ENCODE peak calls at places on chromosome 2, in five cellular contexts. N, B, W, P and K are unnamed samples.

GRCh38 chr2:37324786-37325624 is at the start of gene PRKD3:
- DNase-seq in B (peak; percentile 54), P (peak; percentile 82), W (no peak), N (peak; percentile 80), K (peak; percentile 90)

GRCh38 chr2:119732451-119733164 is 27.1 kb upstream of the PTPN4 start:
- DNase-seq in B (no peak), W (no peak), N (no peak), P (no peak), K (no peak)

GRCh38 chr2:82498777-82499443 is 1960.2 kb downstream of the SUCLG1 start:
- DNase-seq in W (no peak), P (no peak), B (no peak), N (no peak), K (no peak)

GRCh38 chr2:97739893-97740245 is 26.5 kb downstream of the ZAP70 start:
- DNase-seq in P (no peak), W (no peak), B (no peak), N (no peak), K (no peak)

GRCh38 chr2:238180554-238180953 is 21.8 kb downstream of the ERFE start:
- DNase-seq in B (no peak), W (no peak), P (no peak), N (no peak), K (no peak)

GRCh38 chr2:152330235-152330866 is 4.6 kb upstream of the FMNL2 start:
- DNase-seq in W (no peak), B (no peak), P (no peak), N (no peak), K (no peak)

GRCh38 chr2:285506-285905 is 2.4 kb downstream of the ALKAL2 start:
- DNase-seq in B (no peak), W (no peak), N (no peak), P (no peak), K (peak; percentile 74)

GRCh38 chr2:46236876-46237859 is 60.0 kb upstream of the EPAS1 start:
- DNase-seq in N (no peak), B (no peak), W (no peak), P (no peak), K (no peak)

GRCh38 chr2:204115692-204116091 is 179.1 kb downstream of the ICOS start:
- DNase-seq in B (no peak), W (no peak), N (no peak), P (no peak), K (no peak)

GRCh38 chr2:114728372-114728771 is 285.9 kb downstream of the DPP10 start:
- DNase-seq in P (no peak), W (no peak), B (no peak), N (no peak), K (no peak)

GRCh38 chr2:24926602-24927252 is 6.7 kb upstream of the ADCY3 start:
- DNase-seq in W (peak; percentile 41), B (peak; percentile 84), N (peak; percentile 56), P (no peak), K (no peak)

GRCh38 chr2:226256709-226257401 is 542.8 kb downstream of the IRS1 start:
- DNase-seq in P (no peak), N (no peak), B (no peak), W (no peak), K (no peak)

GRCh38 chr2:217899231-217900009 is 103.4 kb downstream of the TNS1 start:
- DNase-seq in W (peak; percentile 80), N (peak; percentile 93), P (peak; percentile 15), B (peak; percentile 84), K (peak; percentile 87)

GRCh38 chr2:94999431-94999883 is 26.1 kb upstream of the MAL start:
- DNase-seq in N (no peak), P (no peak), W (no peak), B (no peak), K (no peak)

GRCh38 chr2:207126724-207127314 is 38.9 kb downstream of the KLF7 start:
- DNase-seq in N (no peak), W (no peak), B (no peak), P (no peak), K (peak; percentile 35)

GRCh38 chr2:172931923-172932520 is 143.6 kb upstream of the MAP3K20 start:
- DNase-seq in P (no peak), N (peak; percentile 61), W (peak; percentile 81), B (peak; percentile 77), K (peak; percentile 91)

GRCh38 chr2:179422037-179422643 is 157.5 kb upstream of the SESTD1 start:
- DNase-seq in N (peak; percentile 81), W (peak; percentile 83), P (peak; percentile 43), B (peak; percentile 82), K (peak; percentile 91)

GRCh38 chr2:196329959-196330358 is 158.6 kb upstream of the STK17B start:
- DNase-seq in N (no peak), P (no peak), W (no peak), B (no peak), K (no peak)

GRCh38 chr2:71742953-71743601 is 289.7 kb downstream of the DYSF start:
- DNase-seq in W (no peak), P (peak; percentile 92), N (no peak), B (peak; percentile 92), K (peak; percentile 85)

GRCh38 chr2:207341816-207342215 is 176.1 kb upstream of the KLF7 start:
- DNase-seq in B (no peak), P (no peak), N (no peak), W (peak; percentile 36), K (no peak)

GRCh38 chr2:186688813-186689212 is 5.0 kb upstream of the FAM171B start:
- DNase-seq in P (no peak), B (no peak), W (no peak), N (no peak), K (no peak)

GRCh38 chr2:156211318-156211717 is 121.2 kb downstream of the NR4A2 start:
- DNase-seq in B (no peak), W (no peak), N (no peak), P (no peak), K (no peak)

GRCh38 chr2:24050041-24050655 is 607 bp downstream of the FKBP1B start:
- DNase-seq in W (peak; percentile 65), P (no peak), N (peak; percentile 76), B (peak; percentile 31), K (peak; percentile 53)

GRCh38 chr2:183541766-183542165 is 417.5 kb downstream of the NUP35 start:
- DNase-seq in P (peak; percentile 38), N (no peak), B (no peak), W (no peak), K (peak; percentile 13)

GRCh38 chr2:121359937-121360565 is 75.0 kb upstream of the TFCP2L1 start:
- DNase-seq in N (no peak), B (no peak), W (no peak), P (peak; percentile 62), K (no peak)

GRCh38 chr2:56271275-56271674 is 87.5 kb downstream of the CCDC85A start:
- DNase-seq in N (no peak), B (no peak), W (no peak), P (no peak), K (no peak)

GRCh38 chr2:46917628-46918027 is 2.0 kb upstream of the MCFD2 start:
- DNase-seq in N (no peak), B (no peak), W (no peak), P (no peak), K (no peak)

GRCh38 chr2:174362949-174363348 is 28.2 kb downstream of the SP9 start:
- DNase-seq in B (no peak), W (no peak), N (no peak), P (no peak), K (no peak)
- H3K4me3 ChIP-seq in B (no peak overlapping the region), W (no peak overlapping the region), N (no peak overlapping the region), P (no peak overlapping the region), K (no peak overlapping the region)

DNA sequence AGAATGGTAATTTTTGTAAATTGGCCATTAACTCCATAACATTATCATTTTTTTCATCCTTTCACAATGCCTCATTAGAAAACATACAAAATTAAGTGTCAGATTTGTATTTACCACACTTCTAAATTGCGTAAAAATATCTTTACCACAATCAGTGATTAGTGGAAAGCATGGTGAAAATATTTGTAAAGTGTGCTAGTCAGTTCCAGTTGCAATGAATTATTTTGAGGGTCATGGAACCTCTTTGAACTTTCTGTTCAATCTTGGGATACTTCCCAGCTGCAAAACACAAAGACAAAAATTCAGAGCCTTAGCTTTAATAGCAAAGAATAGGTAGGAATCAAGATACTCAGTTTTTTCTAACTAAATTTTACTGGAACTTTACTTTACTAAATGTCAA is 4.0 kb upstream of the COL3A1 start:
- DNase-seq in W (no peak), N (no peak), B (no peak), P (no peak), K (no peak)
- H3K9me3 ChIP-seq in W (no peaks in the 10 kb centered on the region), N (no peaks in the 10 kb centered on the region), B (no peaks in the 10 kb centered on the region), P (no peaks in the 10 kb centered on the region), K (no peaks in the 10 kb centered on the region)

GRCh38 chr2:19670303-19670702 is 231.5 kb downstream of the TTC32 start:
- DNase-seq in N (no peak), B (no peak), W (no peak), P (no peak), K (no peak)

GRCh38 chr2:19673213-19673791 is 228.5 kb downstream of the TTC32 start:
- DNase-seq in B (no peak), N (no peak), W (no peak), P (peak; percentile 34), K (peak; percentile 24)

GRCh38 chr2:19669605-19670004 is 232.2 kb downstream of the TTC32 start:
- DNase-seq in W (no peak), B (no peak), N (no peak), P (no peak), K (no peak)

GRCh38 chr2:19671907-19672306 is 229.9 kb downstream of the TTC32 start:
- DNase-seq in W (no peak), B (no peak), N (no peak), P (no peak), K (no peak)

GRCh38 chr2:19671311-19671710 is 230.5 kb downstream of the TTC32 start:
- DNase-seq in N (no peak), P (no peak), W (no peak), B (no peak), K (no peak)
- H3K4me3 ChIP-seq in N (no peak overlapping the region), P (no peak overlapping the region), W (no peak overlapping the region), B (no peak overlapping the region), K (no peak overlapping the region)

GRCh38 chr2:80393996-80394395 is 89.4 kb upstream of the LRRTM1 start:
- DNase-seq in P (no peak), N (no peak), B (no peak), W (no peak), K (no peak)

GRCh38 chr2:80395251-80395650 is 90.7 kb upstream of the LRRTM1 start:
- DNase-seq in W (no peak), B (no peak), N (no peak), P (no peak), K (no peak)

GRCh38 chr2:80392446-80392845 is 87.9 kb upstream of the LRRTM1 start:
- DNase-seq in P (no peak), W (no peak), N (no peak), B (no peak), K (no peak)

GRCh38 chr2:80396276-80396675 is 91.7 kb upstream of the LRRTM1 start:
- DNase-seq in P (no peak), W (peak; percentile 3), B (no peak), N (no peak), K (no peak)
- H3K9me3 ChIP-seq in P (no peaks in the 10 kb centered on the region), W (no peaks in the 10 kb centered on the region), B (no peaks in the 10 kb centered on the region), N (no peaks in the 10 kb centered on the region), K (no peaks in the 10 kb centered on the region)

GRCh38 chr2:10834300-10834699 is 21.7 kb upstream of the PDIA6 start:
- DNase-seq in N (no peak), W (no peak), B (no peak), P (peak; percentile 36), K (no peak)

GRCh38 chr2:10830641-10831386 is 18.2 kb upstream of the PDIA6 start:
- DNase-seq in B (no peak), P (no peak), W (no peak), N (no peak), K (no peak)

GRCh38 chr2:10831387-10831985 is 18.9 kb upstream of the PDIA6 start:
- DNase-seq in P (no peak), B (no peak), N (no peak), W (no peak), K (no peak)

GRCh38 chr2:10833021-10833420 is 20.4 kb upstream of the PDIA6 start:
- DNase-seq in N (no peak), W (no peak), P (no peak), B (no peak), K (no peak)

GRCh38 chr2:10832228-10832936 is 19.8 kb upstream of the PDIA6 start:
- DNase-seq in N (peak; percentile 96), P (peak; percentile 72), W (peak; percentile 89), B (peak; percentile 64), K (peak; percentile 90)
- H3K4me3 ChIP-seq in N (peak overlapping the region; percentile 36), P (no peak overlapping the region), W (peak overlapping the region; percentile 43), B (no peak overlapping the region), K (no peak overlapping the region)